ENCODE peak calls at places on chromosomes 12 and 14, in six cellular contexts. C, D, E, T, A and F are unnamed samples.
A peak's percentile ranks its signal among the peaks of the same experiment; 100 is the strongest.

GRCh38 chr14:66087231-66087630 is 398.9 kb upstream of the CCDC196 start:
- DNase-seq in D (no peak), A (peak; percentile 39), C (no peak), E (no peak), T (no peak), F (no peak)

GRCh38 chr14:31420013-31420318 is 384 bp downstream of the HEATR5A start:
- DNase-seq in C (no peak), E (peak; percentile 44), D (peak; percentile 86), A (no peak), T (no peak), F (peak; percentile 81)

GRCh38 chr14:105330491-105330895 is 15.9 kb downstream of the PACS2 start:
- DNase-seq in T (no peak), C (no peak), D (no peak), E (no peak), A (peak; percentile 55), F (no peak)

GRCh38 chr12:21065845-21066244 is 65.1 kb upstream of the SLCO1B1 start:
- DNase-seq in E (no peak), C (no peak), A (peak; percentile 23), D (no peak), T (no peak), F (no peak)

GRCh38 chr12:132741620-132742019 is 20.0 kb downstream of the ANKLE2 start:
- DNase-seq in C (no peak), E (no peak), A (no peak), T (no peak), D (no peak), F (no peak)

GRCh38 chr12:5546616-5547015 is 114.7 kb downstream of the NTF3 start:
- DNase-seq in C (no peak), D (no peak), E (no peak), T (no peak), A (no peak), F (no peak)

GRCh38 chr14:24418492-24418873 is 11.0 kb downstream of the CBLN3 start:
- DNase-seq in A (no peak), T (no peak), C (no peak), E (no peak), D (peak; percentile 37), F (peak; percentile 76)

GRCh38 chr14:45492876-45493275 is 239.9 kb upstream of the MIS18BP1 start:
- DNase-seq in T (no peak), E (no peak), C (no peak), D (no peak), A (no peak), F (no peak)

GRCh38 chr14:77139540-77140342 is 1.9 kb downstream of the ZDHHC22 start:
- DNase-seq in T (no peak), C (no peak), E (no peak), A (peak; percentile 46), D (peak; percentile 55), F (peak; percentile 6)

GRCh38 chr14:32224731-32225377 is 21.8 kb upstream of the RNU6-8 start:
- DNase-seq in T (no peak), E (peak; percentile 41), C (no peak), A (peak; percentile 71), D (no peak), F (peak; percentile 47)

GRCh38 chr14:100062602-100063001 is 2.6 kb upstream of the EVL start:
- DNase-seq in D (no peak), A (no peak), C (no peak), T (no peak), E (no peak), F (no peak)

GRCh38 chr12:66548338-66549049 is 130.4 kb downstream of the GRIP1 start:
- DNase-seq in T (no peak), E (no peak), A (no peak), C (no peak), D (no peak), F (no peak)

GRCh38 chr12:5432011-5432400 is at the start of gene NTF3:
- DNase-seq in D (no peak), A (peak; percentile 81), C (no peak), E (no peak), T (no peak), F (peak; percentile 56)

GRCh38 chr12:14913381-14913781 is 25.0 kb downstream of the ERP27 start:
- DNase-seq in A (no peak), E (peak; percentile 53), C (no peak), T (no peak), D (peak; percentile 62), F (no peak)

GRCh38 chr12:54349658-54350057 is 14.6 kb downstream of the GPR84 start:
- DNase-seq in C (no peak), T (no peak), D (no peak), E (no peak), A (no peak), F (no peak)

GRCh38 chr14:92475037-92475436 is 38.5 kb upstream of the RIN3 start:
- DNase-seq in D (no peak), A (no peak), E (no peak), T (no peak), C (no peak), F (no peak)

GRCh38 chr12:118274066-118274465 is 98.6 kb downstream of the TAOK3 start:
- DNase-seq in T (no peak), C (no peak), A (no peak), D (no peak), E (no peak), F (no peak)

DNA sequence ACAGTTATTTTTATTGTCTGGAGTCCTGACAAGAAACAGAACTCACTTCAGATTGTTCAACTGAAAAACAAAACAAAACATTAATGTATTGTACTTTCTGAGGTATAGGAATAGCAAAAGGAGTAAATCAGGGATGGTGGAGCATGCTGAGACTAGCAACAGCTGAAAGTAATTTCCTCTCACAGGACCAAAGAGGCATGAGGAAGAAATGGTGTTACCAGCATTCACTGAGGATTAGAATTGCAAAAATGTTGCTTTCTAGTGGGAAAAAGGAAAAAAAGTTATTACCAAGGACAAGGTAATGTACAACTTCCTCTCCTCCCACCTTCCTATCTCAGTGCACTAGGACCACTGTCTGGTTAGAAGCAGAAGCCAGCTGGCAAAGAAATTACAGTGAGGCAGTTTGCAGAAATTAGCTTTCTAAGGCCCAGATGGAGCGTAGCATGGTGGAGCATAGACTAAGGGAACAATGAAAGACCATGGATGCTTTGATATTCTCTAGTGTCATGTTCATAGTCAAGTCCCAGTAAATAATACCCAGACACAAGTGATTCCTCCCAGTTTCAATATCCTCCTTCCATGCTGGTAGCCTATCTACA is 133.6 kb upstream of the DCN start:
- DNase-seq in E (no peak), A (peak; percentile 30), T (no peak), C (no peak), D (no peak), F (no peak)
- H3K4me3 ChIP-seq in E (no peak overlapping the region), A (no peak overlapping the region), T (no peak overlapping the region), C (no peak overlapping the region), D (no peak overlapping the region), F (no peak overlapping the region)

DNA sequence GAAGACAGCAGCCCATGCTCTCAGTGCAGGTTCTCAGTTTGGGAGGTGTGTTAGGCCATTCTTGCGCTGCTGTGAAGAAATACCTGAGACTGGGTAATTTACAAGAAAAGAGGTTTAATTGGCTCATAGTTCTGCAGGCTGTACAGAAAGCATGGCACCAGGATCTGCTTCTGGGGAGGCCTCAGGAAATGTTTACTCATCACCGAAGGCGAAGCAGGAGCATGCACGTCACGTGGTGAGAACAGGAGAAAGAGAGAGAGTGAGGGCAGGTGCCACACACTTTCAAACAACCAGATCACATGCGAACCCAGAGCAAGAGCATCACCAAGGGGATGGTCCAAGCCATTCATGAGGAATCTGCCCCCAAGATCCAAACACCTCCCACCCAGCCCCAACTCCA is 9.0 kb upstream of the LRP6 start:
- DNase-seq in D (no peak), A (no peak), C (no peak), E (no peak), T (no peak), F (no peak)
- H3K27me3 ChIP-seq in D (no peaks in the 10 kb centered on the region), A (no peaks in the 10 kb centered on the region), C (no peaks in the 10 kb centered on the region), E (no peaks in the 10 kb centered on the region), T (no peaks in the 10 kb centered on the region), F (no peaks in the 10 kb centered on the region)

DNA sequence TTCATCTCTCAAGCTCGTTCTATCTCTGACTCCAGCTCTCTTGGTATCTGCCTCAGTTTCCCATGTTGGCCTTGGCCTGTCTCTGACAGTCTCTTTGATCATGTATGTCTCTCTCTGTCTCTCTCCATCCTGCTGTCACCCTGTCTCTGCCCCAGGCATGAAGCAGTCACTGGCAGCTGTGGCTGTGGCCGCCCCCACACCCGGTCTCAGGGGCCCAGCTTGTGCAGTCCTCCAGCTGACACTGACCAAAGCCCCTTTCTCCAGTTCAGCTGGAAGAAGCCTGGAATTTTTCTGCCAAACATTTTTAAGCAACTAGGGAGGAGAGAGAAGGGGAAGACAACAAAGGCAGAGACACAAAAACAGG is 14.5 kb downstream of the DTX1 start:
- DNase-seq in E (no peak), A (no peak), T (no peak), C (no peak), D (no peak), F (no peak)
- H3K4me1 ChIP-seq in E (no peaks in the 10 kb centered on the region), A (peaks cover 27% of the 10 kb centered on the region), T (peaks cover 36% of the 10 kb centered on the region), C (peaks cover 7% of the 10 kb centered on the region), D (no peaks in the 10 kb centered on the region), F (no peaks in the 10 kb centered on the region)

DNA sequence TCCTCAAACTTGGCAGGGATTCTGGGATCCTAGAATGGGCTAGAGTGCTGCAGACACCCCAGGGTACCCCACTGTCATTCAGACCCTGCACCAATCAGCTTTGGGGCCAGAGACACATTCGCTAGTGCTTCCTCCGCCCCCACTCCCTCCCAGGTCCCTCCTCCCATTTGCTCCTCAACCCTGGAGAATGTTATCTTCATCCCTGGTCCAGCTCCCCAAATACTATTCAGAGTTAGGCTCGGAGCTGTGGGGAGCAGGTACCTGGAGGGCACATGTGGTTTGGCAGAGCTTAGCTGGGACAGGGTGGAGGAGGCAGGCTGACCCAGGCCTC is 19.4 kb downstream of the VSX2 start:
- DNase-seq in D (no peak), T (no peak), A (no peak), E (no peak), C (no peak), F (no peak)
- H3K4me3 ChIP-seq in D (no peak overlapping the region), T (no peak overlapping the region), A (peak overlapping the region; percentile 82), E (no peak overlapping the region), C (peak overlapping the region; percentile 35), F (no peak overlapping the region)